ENCODE peak calls at places on chromosomes 3 and 15, in six cellular contexts. One of them, this sample, is unnamed.

GRCh38 chr3:132232231-132232792 is 84.9 kb upstream of the ACP3 start:
- DNase-seq in heart left ventricle: no peak
- DNase-seq in ovary: no peak
- DNase-seq in K562: no peak
- DNase-seq in foreskin fibroblast: no peak
- DNase-seq in dorsolateral prefrontal cortex: no peak
- DNase-seq in this sample: no peak

GRCh38 chr15:40441736-40442531 is 1.2 kb downstream of the BAHD1 start:
- DNase-seq in heart left ventricle: no peak
- DNase-seq in ovary: peak
- DNase-seq in K562: peak
- DNase-seq in foreskin fibroblast: no peak
- DNase-seq in dorsolateral prefrontal cortex: no peak
- DNase-seq in this sample: no peak

GRCh38 chr3:25597535-25598101 is 67.1 kb downstream of the TOP2B start:
- DNase-seq in heart left ventricle: no peak
- DNase-seq in ovary: no peak
- DNase-seq in K562: no peak
- DNase-seq in foreskin fibroblast: no peak
- DNase-seq in dorsolateral prefrontal cortex: no peak
- DNase-seq in this sample: no peak

GRCh38 chr3:15041950-15042349 is 23.2 kb downstream of the MRPS25 start:
- DNase-seq in heart left ventricle: no peak
- DNase-seq in ovary: no peak
- DNase-seq in K562: no peak
- DNase-seq in foreskin fibroblast: no peak
- DNase-seq in dorsolateral prefrontal cortex: no peak
- DNase-seq in this sample: no peak

GRCh38 chr15:31501074-31501473 is 174.4 kb downstream of the KLF13 start:
- DNase-seq in heart left ventricle: no peak
- DNase-seq in ovary: no peak
- DNase-seq in K562: no peak
- DNase-seq in foreskin fibroblast: no peak
- DNase-seq in dorsolateral prefrontal cortex: no peak
- DNase-seq in this sample: no peak

GRCh38 chr3:24042174-24042878 is 97.2 kb downstream of the NR1D2 start:
- DNase-seq in heart left ventricle: no peak
- DNase-seq in ovary: no peak
- DNase-seq in K562: no peak
- DNase-seq in foreskin fibroblast: no peak
- DNase-seq in dorsolateral prefrontal cortex: no peak
- DNase-seq in this sample: peak

GRCh38 chr3:16511561-16512434 is 1.7 kb downstream of the RFTN1 start:
- DNase-seq in heart left ventricle: peak
- DNase-seq in ovary: peak
- DNase-seq in K562: no peak
- DNase-seq in foreskin fibroblast: peak
- DNase-seq in dorsolateral prefrontal cortex: no peak
- DNase-seq in this sample: peak

GRCh38 chr15:90376789-90377188 is 11.3 kb upstream of the IQGAP1 start:
- DNase-seq in heart left ventricle: peak
- DNase-seq in ovary: no peak
- DNase-seq in K562: no peak
- DNase-seq in foreskin fibroblast: no peak
- DNase-seq in dorsolateral prefrontal cortex: no peak
- DNase-seq in this sample: no peak

GRCh38 chr3:57787867-57788623 is 31.9 kb downstream of the SLMAP start:
- DNase-seq in heart left ventricle: no peak
- DNase-seq in ovary: no peak
- DNase-seq in K562: peak
- DNase-seq in foreskin fibroblast: no peak
- DNase-seq in dorsolateral prefrontal cortex: no peak
- DNase-seq in this sample: peak

GRCh38 chr3:87035339-87035738 is 44.4 kb upstream of the VGLL3 start:
- DNase-seq in heart left ventricle: no peak
- DNase-seq in ovary: no peak
- DNase-seq in K562: no peak
- DNase-seq in foreskin fibroblast: no peak
- DNase-seq in dorsolateral prefrontal cortex: no peak
- DNase-seq in this sample: no peak

GRCh38 chr3:21722768-21723167 is 28.2 kb downstream of the ZNF385D start:
- DNase-seq in heart left ventricle: no peak
- DNase-seq in ovary: no peak
- DNase-seq in K562: no peak
- DNase-seq in foreskin fibroblast: no peak
- DNase-seq in dorsolateral prefrontal cortex: no peak
- DNase-seq in this sample: no peak
- TF ChIP-seq CTCF in heart left ventricle: no peak
- TF ChIP-seq CTCF in ovary: no peak
- TF ChIP-seq CTCF in K562: no peak
- TF ChIP-seq CTCF in foreskin fibroblast: no peak
- TF ChIP-seq CTCF in dorsolateral prefrontal cortex: no peak
- TF ChIP-seq CTCF in this sample: no peak

GRCh38 chr3:186413615-186414415 is 51.8 kb upstream of the DGKG start:
- DNase-seq in heart left ventricle: peak
- DNase-seq in ovary: peak
- DNase-seq in K562: no peak
- DNase-seq in foreskin fibroblast: no peak
- DNase-seq in dorsolateral prefrontal cortex: peak
- DNase-seq in this sample: peak
- H3K4me3 ChIP-seq in heart left ventricle: peak
- H3K4me3 ChIP-seq in ovary: peak
- H3K4me3 ChIP-seq in K562: no peak
- H3K4me3 ChIP-seq in foreskin fibroblast: peak
- H3K4me3 ChIP-seq in dorsolateral prefrontal cortex: peak
- H3K4me3 ChIP-seq in this sample: peak

DNA sequence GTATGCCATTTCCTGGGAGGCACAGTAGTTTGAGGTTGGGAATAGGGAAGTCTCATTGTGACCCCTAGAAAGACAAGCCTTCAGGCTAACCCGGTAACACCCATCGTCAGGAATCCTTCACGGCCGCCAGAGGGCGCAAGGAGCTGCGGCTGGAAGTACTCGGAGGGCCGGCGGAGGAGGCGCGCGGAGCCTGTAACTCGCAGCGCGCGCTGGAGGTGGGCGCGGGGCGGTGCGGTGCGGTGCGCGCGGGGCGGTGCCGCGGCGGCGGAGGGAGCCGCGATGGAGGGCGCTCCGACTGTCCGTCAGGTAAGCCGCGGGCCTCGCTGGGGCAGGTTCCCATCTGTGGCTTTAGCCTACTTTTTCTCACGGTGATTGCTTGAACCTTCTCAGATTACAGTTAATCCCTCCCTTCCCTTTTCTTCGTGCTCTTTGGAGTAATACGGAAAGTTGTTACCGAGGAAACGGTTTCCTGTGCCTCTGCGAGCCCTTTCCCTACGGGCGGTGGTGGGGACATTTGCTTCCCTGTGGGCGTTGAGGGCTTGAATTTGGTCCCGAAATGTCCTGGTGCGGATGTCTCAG is at the start of gene GRAMD1C:
- DNase-seq in heart left ventricle: peak
- DNase-seq in ovary: peak
- DNase-seq in K562: peak
- DNase-seq in foreskin fibroblast: peak
- DNase-seq in dorsolateral prefrontal cortex: peak
- DNase-seq in this sample: peak
- TF ChIP-seq CTCF in heart left ventricle: peak
- TF ChIP-seq CTCF in ovary: peak
- TF ChIP-seq CTCF in K562: peak
- TF ChIP-seq CTCF in foreskin fibroblast: peak
- TF ChIP-seq CTCF in dorsolateral prefrontal cortex: peak
- TF ChIP-seq CTCF in this sample: peak

DNA sequence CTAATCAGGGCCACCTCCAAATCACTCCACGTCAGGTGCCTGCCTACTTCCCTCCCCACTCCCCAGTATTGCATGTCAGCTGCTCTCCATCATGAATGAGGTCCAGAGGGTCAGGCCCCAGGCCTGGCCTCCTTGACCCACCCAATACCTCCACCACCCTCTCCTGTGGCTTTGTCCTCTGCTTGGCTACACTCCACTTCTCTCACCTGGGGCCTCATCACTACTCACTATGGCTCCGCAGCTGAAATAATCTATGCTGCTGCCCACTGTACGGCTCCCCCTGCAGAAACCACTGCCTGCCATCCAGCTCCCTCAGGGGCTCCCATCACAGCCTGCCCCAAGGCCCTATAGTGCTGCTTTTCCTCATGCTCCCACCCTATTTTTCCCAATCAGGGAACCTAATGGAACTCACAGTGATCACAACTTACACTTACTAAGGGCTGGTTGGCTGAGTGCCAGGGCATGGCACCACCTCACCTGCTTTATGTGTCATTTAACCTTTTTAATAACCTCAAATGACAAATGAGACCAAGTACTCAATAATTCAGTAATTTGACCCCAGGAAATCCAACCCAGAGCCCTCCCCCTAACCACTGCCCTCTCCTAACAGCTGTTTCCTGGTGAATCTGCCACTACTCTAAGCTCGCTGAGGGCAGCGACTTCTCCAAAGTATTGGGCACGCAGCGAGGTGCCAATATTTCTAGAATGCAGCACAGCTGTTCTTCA is 2.3 kb downstream of the GORASP1 start:
- DNase-seq in heart left ventricle: no peak
- DNase-seq in ovary: no peak
- DNase-seq in K562: no peak
- DNase-seq in foreskin fibroblast: no peak
- DNase-seq in dorsolateral prefrontal cortex: no peak
- DNase-seq in this sample: no peak
- H3K4me3 ChIP-seq in heart left ventricle: no peak
- H3K4me3 ChIP-seq in ovary: no peak
- H3K4me3 ChIP-seq in K562: no peak
- H3K4me3 ChIP-seq in foreskin fibroblast: no peak
- H3K4me3 ChIP-seq in dorsolateral prefrontal cortex: peak
- H3K4me3 ChIP-seq in this sample: no peak

DNA sequence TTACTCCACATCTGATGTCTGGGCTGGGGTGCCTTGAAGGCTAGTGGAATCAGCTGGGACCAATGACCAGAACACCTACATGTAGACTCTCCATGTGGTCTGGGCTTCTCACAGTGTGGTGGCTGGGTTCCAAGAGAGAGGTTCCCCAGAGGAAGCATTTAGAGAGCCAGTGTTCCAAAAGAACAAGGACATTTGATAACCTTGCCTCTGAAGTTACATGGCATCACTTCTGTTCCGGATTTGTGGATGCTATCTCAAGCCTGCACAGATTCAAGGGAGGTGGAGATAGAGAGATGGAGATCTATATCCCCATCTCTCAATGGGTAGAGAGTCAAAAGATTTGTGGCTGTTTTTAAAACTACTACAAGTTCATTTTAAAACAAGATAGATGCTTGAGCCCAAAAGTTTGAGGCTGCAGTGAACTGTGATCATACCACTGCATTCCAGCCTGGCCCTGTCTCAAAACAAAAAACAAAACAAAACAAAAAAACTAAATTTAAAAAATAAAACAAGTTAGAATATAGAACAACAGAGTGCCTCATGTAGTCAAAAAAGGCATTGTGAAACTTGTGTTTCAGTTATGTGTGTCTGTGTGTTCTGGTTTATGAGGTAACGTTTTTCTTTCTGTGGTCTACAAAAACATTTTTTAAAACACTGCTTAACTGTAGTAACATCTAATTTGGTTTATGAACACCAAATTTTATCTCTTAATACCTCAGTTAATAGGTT is 44.8 kb downstream of the PDE8A start:
- DNase-seq in heart left ventricle: peak
- DNase-seq in ovary: no peak
- DNase-seq in K562: no peak
- DNase-seq in foreskin fibroblast: no peak
- DNase-seq in dorsolateral prefrontal cortex: no peak
- DNase-seq in this sample: no peak
- TF ChIP-seq CTCF in heart left ventricle: no peak
- TF ChIP-seq CTCF in ovary: no peak
- TF ChIP-seq CTCF in K562: no peak
- TF ChIP-seq CTCF in foreskin fibroblast: no peak
- TF ChIP-seq CTCF in dorsolateral prefrontal cortex: no peak
- TF ChIP-seq CTCF in this sample: no peak

GRCh38 chr3:190121061-190121765 is 516 bp upstream of the P3H2 start:
- DNase-seq in heart left ventricle: no peak
- DNase-seq in ovary: peak
- DNase-seq in K562: no peak
- DNase-seq in foreskin fibroblast: no peak
- DNase-seq in dorsolateral prefrontal cortex: no peak
- DNase-seq in this sample: no peak

GRCh38 chr3:190116551-190117067 is 4.1 kb downstream of the P3H2 start:
- DNase-seq in heart left ventricle: no peak
- DNase-seq in ovary: no peak
- DNase-seq in K562: no peak
- DNase-seq in foreskin fibroblast: no peak
- DNase-seq in dorsolateral prefrontal cortex: no peak
- DNase-seq in this sample: no peak

GRCh38 chr3:190120161-190121060 is at the start of gene P3H2:
- DNase-seq in heart left ventricle: peak
- DNase-seq in ovary: peak
- DNase-seq in K562: no peak
- DNase-seq in foreskin fibroblast: peak
- DNase-seq in dorsolateral prefrontal cortex: peak
- DNase-seq in this sample: peak

GRCh38 chr3:190119734-190120133 is 963 bp downstream of the P3H2 start:
- DNase-seq in heart left ventricle: no peak
- DNase-seq in ovary: no peak
- DNase-seq in K562: no peak
- DNase-seq in foreskin fibroblast: no peak
- DNase-seq in dorsolateral prefrontal cortex: no peak
- DNase-seq in this sample: no peak

GRCh38 chr3:190117995-190118394 is 2.7 kb downstream of the P3H2 start:
- DNase-seq in heart left ventricle: no peak
- DNase-seq in ovary: no peak
- DNase-seq in K562: no peak
- DNase-seq in foreskin fibroblast: no peak
- DNase-seq in dorsolateral prefrontal cortex: no peak
- DNase-seq in this sample: peak
- H3K4me3 ChIP-seq in heart left ventricle: no peak
- H3K4me3 ChIP-seq in ovary: no peak
- H3K4me3 ChIP-seq in K562: no peak
- H3K4me3 ChIP-seq in foreskin fibroblast: no peak
- H3K4me3 ChIP-seq in dorsolateral prefrontal cortex: no peak
- H3K4me3 ChIP-seq in this sample: no peak

DNA sequence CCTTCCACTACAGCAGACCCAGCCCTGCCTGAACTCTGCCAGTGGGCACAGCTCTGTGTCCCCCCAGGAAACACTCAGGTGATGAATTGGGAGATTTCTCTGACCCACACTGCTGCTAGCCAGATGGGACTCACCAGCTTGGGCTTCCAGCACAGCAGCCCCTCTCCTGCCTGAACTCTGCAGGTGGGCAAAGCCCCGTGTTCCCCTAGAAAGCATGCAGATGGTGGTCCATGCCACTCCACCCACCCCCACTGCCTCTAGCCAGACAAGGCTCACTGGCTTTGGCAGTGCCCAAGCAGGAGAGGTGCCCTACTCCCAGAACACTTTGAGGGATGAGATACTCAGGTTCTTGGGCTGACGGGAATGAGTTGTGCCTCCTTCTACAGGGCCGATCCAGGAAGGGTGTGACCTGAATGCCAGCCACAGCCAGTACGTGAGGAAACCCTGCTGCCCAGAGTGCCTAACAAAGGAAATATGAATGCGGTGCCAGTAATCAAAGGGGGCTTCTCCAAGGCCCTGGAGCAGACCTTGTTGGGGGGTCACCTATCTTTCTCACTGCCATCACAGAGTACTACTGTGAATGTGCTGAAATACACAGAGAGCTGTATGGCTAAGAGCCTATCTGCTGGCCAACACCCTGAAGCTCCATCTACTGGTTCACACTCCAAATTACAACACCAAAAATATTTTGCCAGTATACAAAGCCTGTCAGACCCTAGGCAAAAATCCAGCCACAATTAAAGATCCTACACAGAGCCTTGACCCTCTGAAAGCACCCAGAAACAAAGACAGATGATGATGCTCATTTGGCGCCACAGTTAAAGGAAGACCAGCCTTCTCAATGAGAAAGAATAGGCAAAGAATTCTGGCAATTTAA is 61.9 kb downstream of the BTLA start:
- DNase-seq in heart left ventricle: no peak
- DNase-seq in ovary: no peak
- DNase-seq in K562: no peak
- DNase-seq in foreskin fibroblast: peak
- DNase-seq in dorsolateral prefrontal cortex: no peak
- DNase-seq in this sample: peak
- TF ChIP-seq CTCF in heart left ventricle: no peak
- TF ChIP-seq CTCF in ovary: no peak
- TF ChIP-seq CTCF in K562: peak
- TF ChIP-seq CTCF in foreskin fibroblast: peak
- TF ChIP-seq CTCF in dorsolateral prefrontal cortex: no peak
- TF ChIP-seq CTCF in this sample: peak